ENCODE peak calls at places on chromosome 2, in ten cellular contexts. One of them, this sample, is unnamed.

GRCh38 chr2:119605096-119605495 is 60.8 kb downstream of the CFAP221 start:
- DNase-seq in brain microvascular endothelial cell: no peak
- DNase-seq in activated CD4-positive, alpha-beta T cell treated with anti-CD3 and anti-CD28 coated beads for 48 hours: no peak
- DNase-seq in lung microvascular endothelial cell: no peak
- DNase-seq in H4: no peak
- DNase-seq in pulmonary artery endothelial cell: no peak
- DNase-seq in stimulated activated CD4-positive, alpha-beta T cell treated with anti-CD3 and anti-CD28 coated beads, Interleukin-15, amount 100 ng/mL, for 24 hours: no peak
- DNase-seq in NCI-H1436 treated with DMSO at 0.1 percent for 48 hours: no peak
- DNase-seq in amygdala: no peak
- DNase-seq in HS-5: no peak
- DNase-seq in this sample: no peak

GRCh38 chr2:225002039-225002655 is 40.1 kb downstream of the DOCK10 start:
- DNase-seq in amygdala: peak; percentile 19
- DNase-seq in lung microvascular endothelial cell: peak; percentile 86
- DNase-seq in pulmonary artery endothelial cell: peak; percentile 48
- DNase-seq in activated CD4-positive, alpha-beta T cell treated with anti-CD3 and anti-CD28 coated beads for 48 hours: peak; percentile 70
- DNase-seq in NCI-H1436 treated with DMSO at 0.1 percent for 48 hours: no peak
- DNase-seq in brain microvascular endothelial cell: peak; percentile 61
- DNase-seq in stimulated activated CD4-positive, alpha-beta T cell treated with anti-CD3 and anti-CD28 coated beads, Interleukin-15, amount 100 ng/mL, for 24 hours: peak; percentile 72
- DNase-seq in HS-5: no peak
- DNase-seq in H4: peak; percentile 65
- DNase-seq in this sample: peak; percentile 54

GRCh38 chr2:101398026-101398830 is 10.9 kb upstream of the CREG2 start:
- DNase-seq in HS-5: no peak
- DNase-seq in H4: no peak
- DNase-seq in stimulated activated CD4-positive, alpha-beta T cell treated with anti-CD3 and anti-CD28 coated beads, Interleukin-15, amount 100 ng/mL, for 24 hours: no peak
- DNase-seq in lung microvascular endothelial cell: no peak
- DNase-seq in activated CD4-positive, alpha-beta T cell treated with anti-CD3 and anti-CD28 coated beads for 48 hours: no peak
- DNase-seq in brain microvascular endothelial cell: peak; percentile 13
- DNase-seq in pulmonary artery endothelial cell: no peak
- DNase-seq in NCI-H1436 treated with DMSO at 0.1 percent for 48 hours: no peak
- DNase-seq in amygdala: no peak
- DNase-seq in this sample: no peak

GRCh38 chr2:655626-656025 is 21.6 kb downstream of the TMEM18 start:
- DNase-seq in amygdala: no peak
- DNase-seq in stimulated activated CD4-positive, alpha-beta T cell treated with anti-CD3 and anti-CD28 coated beads, Interleukin-15, amount 100 ng/mL, for 24 hours: no peak
- DNase-seq in HS-5: no peak
- DNase-seq in brain microvascular endothelial cell: peak; percentile 37
- DNase-seq in H4: no peak
- DNase-seq in lung microvascular endothelial cell: no peak
- DNase-seq in activated CD4-positive, alpha-beta T cell treated with anti-CD3 and anti-CD28 coated beads for 48 hours: no peak
- DNase-seq in pulmonary artery endothelial cell: no peak
- DNase-seq in NCI-H1436 treated with DMSO at 0.1 percent for 48 hours: no peak
- DNase-seq in this sample: no peak

GRCh38 chr2:138036522-138036921 is 72.2 kb downstream of the HNMT start:
- DNase-seq in activated CD4-positive, alpha-beta T cell treated with anti-CD3 and anti-CD28 coated beads for 48 hours: no peak
- DNase-seq in stimulated activated CD4-positive, alpha-beta T cell treated with anti-CD3 and anti-CD28 coated beads, Interleukin-15, amount 100 ng/mL, for 24 hours: no peak
- DNase-seq in NCI-H1436 treated with DMSO at 0.1 percent for 48 hours: no peak
- DNase-seq in brain microvascular endothelial cell: no peak
- DNase-seq in pulmonary artery endothelial cell: no peak
- DNase-seq in amygdala: no peak
- DNase-seq in H4: no peak
- DNase-seq in HS-5: no peak
- DNase-seq in lung microvascular endothelial cell: no peak
- DNase-seq in this sample: no peak

GRCh38 chr2:196278491-196278911 is 107.1 kb upstream of the STK17B start:
- DNase-seq in lung microvascular endothelial cell: no peak
- DNase-seq in pulmonary artery endothelial cell: peak; percentile 82
- DNase-seq in amygdala: no peak
- DNase-seq in H4: no peak
- DNase-seq in NCI-H1436 treated with DMSO at 0.1 percent for 48 hours: no peak
- DNase-seq in stimulated activated CD4-positive, alpha-beta T cell treated with anti-CD3 and anti-CD28 coated beads, Interleukin-15, amount 100 ng/mL, for 24 hours: peak; percentile 76
- DNase-seq in activated CD4-positive, alpha-beta T cell treated with anti-CD3 and anti-CD28 coated beads for 48 hours: peak; percentile 81
- DNase-seq in HS-5: peak; percentile 93
- DNase-seq in brain microvascular endothelial cell: peak; percentile 90
- DNase-seq in this sample: no peak

GRCh38 chr2:10877691-10878111 is 34.0 kb upstream of the KCNF1 start:
- DNase-seq in lung microvascular endothelial cell: no peak
- DNase-seq in amygdala: no peak
- DNase-seq in stimulated activated CD4-positive, alpha-beta T cell treated with anti-CD3 and anti-CD28 coated beads, Interleukin-15, amount 100 ng/mL, for 24 hours: no peak
- DNase-seq in H4: no peak
- DNase-seq in activated CD4-positive, alpha-beta T cell treated with anti-CD3 and anti-CD28 coated beads for 48 hours: no peak
- DNase-seq in brain microvascular endothelial cell: no peak
- DNase-seq in pulmonary artery endothelial cell: no peak
- DNase-seq in NCI-H1436 treated with DMSO at 0.1 percent for 48 hours: no peak
- DNase-seq in HS-5: no peak
- DNase-seq in this sample: no peak

GRCh38 chr2:45443012-45443411 is 168.1 kb downstream of the SRBD1 start:
- DNase-seq in amygdala: no peak
- DNase-seq in NCI-H1436 treated with DMSO at 0.1 percent for 48 hours: no peak
- DNase-seq in brain microvascular endothelial cell: no peak
- DNase-seq in stimulated activated CD4-positive, alpha-beta T cell treated with anti-CD3 and anti-CD28 coated beads, Interleukin-15, amount 100 ng/mL, for 24 hours: no peak
- DNase-seq in lung microvascular endothelial cell: no peak
- DNase-seq in activated CD4-positive, alpha-beta T cell treated with anti-CD3 and anti-CD28 coated beads for 48 hours: no peak
- DNase-seq in H4: no peak
- DNase-seq in HS-5: no peak
- DNase-seq in pulmonary artery endothelial cell: no peak
- DNase-seq in this sample: no peak

GRCh38 chr2:60366178-60366577 is 187.3 kb downstream of the BCL11A start:
- DNase-seq in pulmonary artery endothelial cell: no peak
- DNase-seq in HS-5: no peak
- DNase-seq in brain microvascular endothelial cell: no peak
- DNase-seq in lung microvascular endothelial cell: no peak
- DNase-seq in amygdala: no peak
- DNase-seq in stimulated activated CD4-positive, alpha-beta T cell treated with anti-CD3 and anti-CD28 coated beads, Interleukin-15, amount 100 ng/mL, for 24 hours: no peak
- DNase-seq in H4: no peak
- DNase-seq in NCI-H1436 treated with DMSO at 0.1 percent for 48 hours: no peak
- DNase-seq in activated CD4-positive, alpha-beta T cell treated with anti-CD3 and anti-CD28 coated beads for 48 hours: no peak
- DNase-seq in this sample: peak; percentile 27

GRCh38 chr2:100560431-100560830 is 2.4 kb upstream of the PDCL3 start:
- DNase-seq in H4: no peak
- DNase-seq in pulmonary artery endothelial cell: no peak
- DNase-seq in HS-5: no peak
- DNase-seq in activated CD4-positive, alpha-beta T cell treated with anti-CD3 and anti-CD28 coated beads for 48 hours: no peak
- DNase-seq in lung microvascular endothelial cell: no peak
- DNase-seq in brain microvascular endothelial cell: no peak
- DNase-seq in stimulated activated CD4-positive, alpha-beta T cell treated with anti-CD3 and anti-CD28 coated beads, Interleukin-15, amount 100 ng/mL, for 24 hours: no peak
- DNase-seq in amygdala: no peak
- DNase-seq in NCI-H1436 treated with DMSO at 0.1 percent for 48 hours: no peak
- DNase-seq in this sample: no peak

GRCh38 chr2:96236882-96237281 is 28.3 kb upstream of the STARD7 start:
- DNase-seq in HS-5: no peak
- DNase-seq in lung microvascular endothelial cell: no peak
- DNase-seq in activated CD4-positive, alpha-beta T cell treated with anti-CD3 and anti-CD28 coated beads for 48 hours: no peak
- DNase-seq in amygdala: no peak
- DNase-seq in H4: no peak
- DNase-seq in stimulated activated CD4-positive, alpha-beta T cell treated with anti-CD3 and anti-CD28 coated beads, Interleukin-15, amount 100 ng/mL, for 24 hours: no peak
- DNase-seq in NCI-H1436 treated with DMSO at 0.1 percent for 48 hours: no peak
- DNase-seq in pulmonary artery endothelial cell: no peak
- DNase-seq in brain microvascular endothelial cell: no peak
- DNase-seq in this sample: no peak

GRCh38 chr2:674319-674985 is 2.8 kb downstream of the TMEM18 start:
- DNase-seq in H4: no peak
- DNase-seq in brain microvascular endothelial cell: peak; percentile 17
- DNase-seq in NCI-H1436 treated with DMSO at 0.1 percent for 48 hours: no peak
- DNase-seq in stimulated activated CD4-positive, alpha-beta T cell treated with anti-CD3 and anti-CD28 coated beads, Interleukin-15, amount 100 ng/mL, for 24 hours: no peak
- DNase-seq in activated CD4-positive, alpha-beta T cell treated with anti-CD3 and anti-CD28 coated beads for 48 hours: no peak
- DNase-seq in lung microvascular endothelial cell: no peak
- DNase-seq in HS-5: no peak
- DNase-seq in amygdala: no peak
- DNase-seq in pulmonary artery endothelial cell: no peak
- DNase-seq in this sample: no peak

GRCh38 chr2:124112966-124113365 is 87.9 kb downstream of the CNTNAP5 start:
- DNase-seq in stimulated activated CD4-positive, alpha-beta T cell treated with anti-CD3 and anti-CD28 coated beads, Interleukin-15, amount 100 ng/mL, for 24 hours: no peak
- DNase-seq in brain microvascular endothelial cell: peak; percentile 0
- DNase-seq in NCI-H1436 treated with DMSO at 0.1 percent for 48 hours: no peak
- DNase-seq in pulmonary artery endothelial cell: no peak
- DNase-seq in amygdala: no peak
- DNase-seq in lung microvascular endothelial cell: no peak
- DNase-seq in activated CD4-positive, alpha-beta T cell treated with anti-CD3 and anti-CD28 coated beads for 48 hours: no peak
- DNase-seq in HS-5: peak; percentile 82
- DNase-seq in H4: no peak
- DNase-seq in this sample: no peak

GRCh38 chr2:84838434-84839145 is 42.3 kb downstream of the TRABD2A start:
- DNase-seq in lung microvascular endothelial cell: no peak
- DNase-seq in NCI-H1436 treated with DMSO at 0.1 percent for 48 hours: no peak
- DNase-seq in activated CD4-positive, alpha-beta T cell treated with anti-CD3 and anti-CD28 coated beads for 48 hours: no peak
- DNase-seq in amygdala: no peak
- DNase-seq in brain microvascular endothelial cell: no peak
- DNase-seq in stimulated activated CD4-positive, alpha-beta T cell treated with anti-CD3 and anti-CD28 coated beads, Interleukin-15, amount 100 ng/mL, for 24 hours: no peak
- DNase-seq in HS-5: no peak
- DNase-seq in pulmonary artery endothelial cell: no peak
- DNase-seq in H4: no peak
- DNase-seq in this sample: no peak

GRCh38 chr2:217604527-217605279 is 398.1 kb downstream of the TNS1 start:
- DNase-seq in lung microvascular endothelial cell: peak; percentile 36
- DNase-seq in H4: no peak
- DNase-seq in brain microvascular endothelial cell: no peak
- DNase-seq in pulmonary artery endothelial cell: no peak
- DNase-seq in NCI-H1436 treated with DMSO at 0.1 percent for 48 hours: no peak
- DNase-seq in HS-5: no peak
- DNase-seq in amygdala: no peak
- DNase-seq in stimulated activated CD4-positive, alpha-beta T cell treated with anti-CD3 and anti-CD28 coated beads, Interleukin-15, amount 100 ng/mL, for 24 hours: no peak
- DNase-seq in activated CD4-positive, alpha-beta T cell treated with anti-CD3 and anti-CD28 coated beads for 48 hours: no peak
- DNase-seq in this sample: no peak

GRCh38 chr2:185475868-185476267 is 262.7 kb upstream of the FSIP2 start:
- DNase-seq in HS-5: no peak
- DNase-seq in H4: no peak
- DNase-seq in stimulated activated CD4-positive, alpha-beta T cell treated with anti-CD3 and anti-CD28 coated beads, Interleukin-15, amount 100 ng/mL, for 24 hours: no peak
- DNase-seq in amygdala: no peak
- DNase-seq in lung microvascular endothelial cell: no peak
- DNase-seq in pulmonary artery endothelial cell: no peak
- DNase-seq in NCI-H1436 treated with DMSO at 0.1 percent for 48 hours: no peak
- DNase-seq in activated CD4-positive, alpha-beta T cell treated with anti-CD3 and anti-CD28 coated beads for 48 hours: no peak
- DNase-seq in brain microvascular endothelial cell: no peak
- DNase-seq in this sample: no peak

GRCh38 chr2:39127973-39128372 is 7.1 kb upstream of the SOS1 start:
- DNase-seq in lung microvascular endothelial cell: no peak
- DNase-seq in brain microvascular endothelial cell: no peak
- DNase-seq in H4: peak; percentile 25
- DNase-seq in pulmonary artery endothelial cell: no peak
- DNase-seq in activated CD4-positive, alpha-beta T cell treated with anti-CD3 and anti-CD28 coated beads for 48 hours: peak; percentile 70
- DNase-seq in NCI-H1436 treated with DMSO at 0.1 percent for 48 hours: no peak
- DNase-seq in HS-5: no peak
- DNase-seq in stimulated activated CD4-positive, alpha-beta T cell treated with anti-CD3 and anti-CD28 coated beads, Interleukin-15, amount 100 ng/mL, for 24 hours: peak; percentile 67
- DNase-seq in amygdala: no peak
- DNase-seq in this sample: no peak

GRCh38 chr2:43176449-43176848 is 50.0 kb downstream of the ZFP36L2 start:
- DNase-seq in stimulated activated CD4-positive, alpha-beta T cell treated with anti-CD3 and anti-CD28 coated beads, Interleukin-15, amount 100 ng/mL, for 24 hours: no peak
- DNase-seq in lung microvascular endothelial cell: no peak
- DNase-seq in activated CD4-positive, alpha-beta T cell treated with anti-CD3 and anti-CD28 coated beads for 48 hours: no peak
- DNase-seq in amygdala: no peak
- DNase-seq in HS-5: no peak
- DNase-seq in NCI-H1436 treated with DMSO at 0.1 percent for 48 hours: no peak
- DNase-seq in H4: no peak
- DNase-seq in brain microvascular endothelial cell: no peak
- DNase-seq in pulmonary artery endothelial cell: no peak
- DNase-seq in this sample: no peak

GRCh38 chr2:10534514-10535250 is 86.6 kb upstream of the ODC1 start:
- DNase-seq in brain microvascular endothelial cell: peak; percentile 51
- DNase-seq in stimulated activated CD4-positive, alpha-beta T cell treated with anti-CD3 and anti-CD28 coated beads, Interleukin-15, amount 100 ng/mL, for 24 hours: no peak
- DNase-seq in HS-5: no peak
- DNase-seq in NCI-H1436 treated with DMSO at 0.1 percent for 48 hours: no peak
- DNase-seq in lung microvascular endothelial cell: peak; percentile 44
- DNase-seq in H4: peak; percentile 11
- DNase-seq in activated CD4-positive, alpha-beta T cell treated with anti-CD3 and anti-CD28 coated beads for 48 hours: no peak
- DNase-seq in pulmonary artery endothelial cell: no peak
- DNase-seq in amygdala: no peak
- DNase-seq in this sample: no peak

GRCh38 chr2:128345436-128346165 is 26.9 kb upstream of the HS6ST1 start:
- DNase-seq in pulmonary artery endothelial cell: no peak
- DNase-seq in H4: no peak
- DNase-seq in activated CD4-positive, alpha-beta T cell treated with anti-CD3 and anti-CD28 coated beads for 48 hours: no peak
- DNase-seq in brain microvascular endothelial cell: no peak
- DNase-seq in NCI-H1436 treated with DMSO at 0.1 percent for 48 hours: no peak
- DNase-seq in lung microvascular endothelial cell: no peak
- DNase-seq in amygdala: no peak
- DNase-seq in stimulated activated CD4-positive, alpha-beta T cell treated with anti-CD3 and anti-CD28 coated beads, Interleukin-15, amount 100 ng/mL, for 24 hours: no peak
- DNase-seq in HS-5: no peak
- DNase-seq in this sample: no peak

GRCh38 chr2:229297284-229297683 is 26.2 kb upstream of the PID1 start:
- DNase-seq in amygdala: no peak
- DNase-seq in stimulated activated CD4-positive, alpha-beta T cell treated with anti-CD3 and anti-CD28 coated beads, Interleukin-15, amount 100 ng/mL, for 24 hours: no peak
- DNase-seq in lung microvascular endothelial cell: no peak
- DNase-seq in activated CD4-positive, alpha-beta T cell treated with anti-CD3 and anti-CD28 coated beads for 48 hours: no peak
- DNase-seq in H4: no peak
- DNase-seq in brain microvascular endothelial cell: no peak
- DNase-seq in NCI-H1436 treated with DMSO at 0.1 percent for 48 hours: no peak
- DNase-seq in HS-5: no peak
- DNase-seq in pulmonary artery endothelial cell: no peak
- DNase-seq in this sample: no peak

GRCh38 chr2:240573071-240573515 is 4.8 kb downstream of the RNPEPL1 start:
- DNase-seq in lung microvascular endothelial cell: no peak
- DNase-seq in NCI-H1436 treated with DMSO at 0.1 percent for 48 hours: no peak
- DNase-seq in H4: no peak
- DNase-seq in stimulated activated CD4-positive, alpha-beta T cell treated with anti-CD3 and anti-CD28 coated beads, Interleukin-15, amount 100 ng/mL, for 24 hours: no peak
- DNase-seq in activated CD4-positive, alpha-beta T cell treated with anti-CD3 and anti-CD28 coated beads for 48 hours: no peak
- DNase-seq in pulmonary artery endothelial cell: no peak
- DNase-seq in brain microvascular endothelial cell: no peak
- DNase-seq in amygdala: no peak
- DNase-seq in HS-5: no peak
- DNase-seq in this sample: no peak

This sample was measured in GDM1.